ENCODE peak calls at places on chromosomes 12 and 14, in ten cellular contexts. Z is cardiac muscle cell, P is heart left ventricle, U is Peyer's patch, N is body of pancreas, R is Caco-2, C is HCT116, Y is foreskin fibroblast, I is epithelial cell of esophagus, F is left ventricle myocardium inferior. B is an unnamed sample.

GRCh38 chr12:105992849-105993740 is 145.7 kb downstream of the NUAK1 start:
- DNase-seq in N (no peak), U (no peak), C (no peak), R (no peak), Z (peak; percentile 76), F (no peak), I (peak; percentile 28), P (no peak), Y (no peak), B (no peak)

GRCh38 chr14:69335421-69335820 is 62.7 kb downstream of the ERH start:
- DNase-seq in F (no peak), I (peak; percentile 77), R (no peak), C (no peak), U (no peak), Z (no peak), N (no peak), P (no peak), Y (no peak), B (peak; percentile 53)

GRCh38 chr14:24377660-24378059 is 9.7 kb downstream of the NFATC4 start:
- DNase-seq in F (no peak), I (peak; percentile 28), C (no peak), U (no peak), Y (no peak), R (no peak), Z (no peak), N (no peak), P (no peak), B (no peak)

GRCh38 chr12:96036765-96037455 is 1.5 kb upstream of the LTA4H start:
- DNase-seq in R (no peak), P (no peak), I (peak; percentile 66), C (no peak), F (no peak), Z (no peak), N (no peak), U (no peak), Y (peak; percentile 51), B (no peak)

GRCh38 chr12:127334924-127335644 is 931.9 kb upstream of the TMEM132C start:
- DNase-seq in P (no peak), C (no peak), Y (no peak), R (no peak), Z (no peak), I (no peak), F (no peak), N (no peak), U (no peak), B (no peak)

GRCh38 chr12:51917746-51918453 is 10.6 kb downstream of the ACVRL1 start:
- DNase-seq in Y (no peak), P (no peak), N (no peak), F (no peak), I (no peak), R (no peak), C (no peak), Z (peak; percentile 18), U (no peak), B (no peak)

GRCh38 chr12:89663577-89664357 is 44.9 kb downstream of the ATP2B1 start:
- DNase-seq in I (peak; percentile 51), P (no peak), Z (peak; percentile 33), R (no peak), U (no peak), C (no peak), Y (peak; percentile 21), N (no peak), F (no peak), B (peak; percentile 34)

GRCh38 chr12:61138381-61138759 is 1121.8 kb upstream of the USP15 start:
- DNase-seq in Y (no peak), F (no peak), C (no peak), P (no peak), I (no peak), U (no peak), N (no peak), Z (no peak), R (no peak), B (no peak)

GRCh38 chr12:2372178-2372577 is 319.4 kb downstream of the CACNA1C start:
- DNase-seq in N (no peak), P (no peak), Z (no peak), R (no peak), F (no peak), U (no peak), C (no peak), I (no peak), Y (no peak), B (no peak)

GRCh38 chr14:106657460-106657859 is 1131.1 kb downstream of the TMEM121 start:
- DNase-seq in C (no peak), Y (no peak), P (no peak), Z (no peak), F (no peak), N (no peak), I (no peak), R (no peak), U (no peak), B (peak; percentile 87)

GRCh38 chr14:74413622-74414021 is 12.4 kb downstream of the SYNDIG1L start:
- DNase-seq in F (no peak), Z (no peak), P (no peak), I (no peak), R (no peak), N (no peak), Y (no peak), C (no peak), U (no peak), B (no peak)

GRCh38 chr14:56005580-56006053 is 112.6 kb upstream of the PELI2 start:
- DNase-seq in I (no peak), Y (no peak), F (no peak), Z (peak; percentile 62), R (no peak), N (no peak), U (no peak), C (no peak), P (no peak), B (no peak)

DNA sequence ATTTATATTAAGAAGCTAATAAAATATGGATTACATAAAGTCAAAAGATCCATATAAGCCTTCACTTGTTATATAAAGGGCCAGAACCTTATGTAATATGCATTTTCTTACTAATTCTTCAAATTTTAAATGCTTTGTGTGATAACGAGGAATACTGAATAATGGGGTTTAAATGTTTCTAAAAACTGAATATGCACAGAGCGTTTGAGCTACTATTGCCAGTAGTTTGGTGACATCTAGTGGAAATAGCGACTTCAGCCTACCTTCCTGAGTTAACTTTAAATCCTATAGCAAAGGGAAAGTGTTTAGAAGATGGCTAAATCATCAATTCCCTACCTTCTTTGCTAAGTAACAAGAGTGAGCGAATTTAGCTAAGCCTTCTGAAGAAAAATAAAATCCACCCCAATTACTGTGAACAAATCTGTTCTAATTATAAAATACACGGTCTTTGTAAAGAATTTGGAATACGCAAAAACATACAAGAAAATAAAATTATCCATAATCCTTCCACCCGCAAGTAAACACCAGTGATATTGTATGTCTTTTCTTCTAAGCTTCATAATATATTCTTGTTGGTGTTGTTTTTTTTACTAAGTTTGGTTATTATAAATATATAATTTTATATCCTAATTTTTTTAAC is 115.5 kb upstream of the G2E3 start:
- DNase-seq in Z (peak; percentile 53), R (no peak), U (no peak), Y (peak; percentile 10), C (peak; percentile 16), N (no peak), F (no peak), I (peak; percentile 49), P (no peak), B (no peak)
- TF ChIP-seq CTCF in Z (peak; percentile 50), R (peak; percentile 58), U (no peak), Y (peak; percentile 30), C (peak; percentile 48), N (peak; percentile 37), F (peak; percentile 63), I (peak; percentile 64), P (peak; percentile 41), B (peak; percentile 13)

DNA sequence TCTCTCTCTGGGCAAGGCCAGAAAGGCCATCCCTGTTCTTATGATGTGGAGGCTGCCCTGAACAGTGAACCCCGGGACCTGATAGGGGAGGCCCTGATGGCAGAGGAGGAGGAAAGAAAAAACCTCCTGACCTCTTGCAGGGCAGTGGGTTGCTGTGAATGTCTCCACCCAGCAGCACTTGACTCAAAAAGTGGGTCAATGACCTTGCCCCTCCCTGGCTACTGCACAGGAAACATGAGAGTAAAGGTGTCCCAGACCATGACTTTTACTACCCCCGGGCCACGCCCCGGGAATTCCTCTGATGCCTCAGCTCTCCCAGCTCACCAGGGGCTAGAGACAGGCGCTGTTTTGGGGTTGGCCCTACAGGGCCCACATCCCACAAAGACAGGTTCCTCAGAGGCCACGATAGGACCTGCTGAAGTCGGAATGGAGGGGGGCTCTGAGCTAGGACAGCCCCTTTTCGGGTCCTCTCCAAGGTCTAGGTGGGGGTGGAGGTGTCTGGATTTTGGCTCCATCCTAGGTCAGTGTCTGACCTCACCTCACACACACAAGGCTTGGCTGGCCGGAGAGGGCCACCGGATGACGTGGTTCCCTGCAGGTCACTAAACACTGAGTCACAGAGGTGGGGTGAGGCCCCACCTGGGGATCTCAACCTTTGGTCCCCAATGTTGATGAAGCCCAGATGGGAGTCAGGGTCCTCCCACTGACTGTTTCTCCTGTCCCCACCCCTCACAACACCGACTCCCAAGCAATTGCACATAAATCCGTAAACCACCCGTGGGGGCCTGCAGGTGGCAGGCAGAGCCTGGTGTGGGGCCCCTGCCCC is 1.6 kb downstream of the RHOF start:
- DNase-seq in C (no peak), P (no peak), F (no peak), Z (no peak), N (no peak), R (peak; percentile 87), I (no peak), U (peak; percentile 80), Y (no peak), B (peak; percentile 62)
- TF ChIP-seq CTCF in C (no peak), P (no peak), F (no peak), Z (no peak), N (no peak), R (peak; percentile 39), I (no peak), U (no peak), Y (no peak), B (no peak)

DNA sequence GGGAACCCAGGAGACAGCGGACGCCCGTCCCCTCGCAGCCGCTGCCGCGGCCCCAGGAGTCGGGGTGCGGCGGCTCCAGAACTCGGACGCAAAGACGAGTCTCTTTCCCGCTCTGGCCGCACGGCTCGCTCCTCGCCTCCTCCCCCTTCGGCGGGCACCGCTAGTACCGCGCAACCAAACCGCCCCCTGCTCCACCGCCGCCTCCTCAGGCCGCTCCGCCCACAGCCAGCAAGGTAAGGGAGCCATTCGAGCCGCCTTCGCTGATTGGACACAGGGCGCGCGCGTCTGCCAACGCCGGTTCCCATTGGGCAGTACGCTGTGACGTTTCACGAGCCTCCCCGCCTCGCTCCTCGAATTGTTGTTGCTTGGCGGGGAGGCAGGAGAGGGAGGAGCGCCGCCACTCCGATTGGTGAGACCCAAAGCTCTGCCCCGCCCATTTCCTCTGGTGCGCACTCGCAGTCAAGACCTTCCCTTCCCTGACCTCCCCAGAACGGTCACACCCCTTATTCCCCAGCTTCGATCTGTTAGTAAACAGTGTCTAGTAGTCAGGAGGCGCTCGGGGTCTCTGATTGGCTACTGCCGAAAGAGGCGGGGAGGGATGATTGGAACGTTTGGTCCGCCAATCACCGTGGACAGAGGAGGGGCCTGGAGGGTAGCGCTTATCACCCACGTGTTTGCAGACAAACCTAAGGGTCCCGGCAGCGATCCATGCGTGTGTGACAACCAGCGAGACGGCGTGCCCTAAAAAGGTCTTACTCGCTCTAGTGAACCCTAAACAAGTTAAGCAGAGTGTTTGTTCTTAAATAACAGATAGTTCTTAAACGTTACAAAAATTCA is at the start of gene RPS6KA5:
- DNase-seq in C (peak; percentile 100), Y (peak; percentile 100), I (peak; percentile 100), R (peak; percentile 100), F (peak; percentile 100), U (peak; percentile 100), P (peak; percentile 100), Z (peak; percentile 100), N (peak; percentile 100), B (peak; percentile 100)
- TF ChIP-seq CTCF in C (no peak), Y (no peak), I (no peak), R (no peak), F (peak; percentile 44), U (peak; percentile 8), P (peak; percentile 24), Z (no peak), N (no peak), B (no peak)

GRCh38 chr12:59164991-59165718 is 244.9 kb upstream of the LRIG3 start:
- DNase-seq in R (no peak), F (no peak), Z (peak; percentile 67), I (peak; percentile 83), N (no peak), Y (peak; percentile 19), C (peak; percentile 16), U (no peak), P (no peak), B (no peak)
- TF ChIP-seq CTCF in R (no peak), F (peak; percentile 62), Z (peak; percentile 54), I (no peak), N (peak; percentile 32), Y (peak; percentile 32), C (peak; percentile 40), U (peak; percentile 41), P (peak; percentile 44), B (no peak)

B was measured in activated CD8-positive, alpha-beta T cell treated with anti-CD3 and anti-CD28 coated beads for 36 hours.